ENCODE peak calls at places on chromosomes 6 and 20, in five cellular contexts. V is fibroblast of the aortic adventitia, R is GM10248, K is cardiac muscle cell, W is neural crest cell. J is an unnamed sample.

GRCh38 chr6:112205521-112206458 is 48.6 kb downstream of the LAMA4 start:
- DNase-seq in V (peak; percentile 64), R (no peak), K (peak; percentile 77), W (no peak), J (no peak)

GRCh38 chr20:53621482-53622246 is 28.0 kb upstream of the ZNF217 start:
- DNase-seq in V (peak; percentile 98), R (no peak), K (peak; percentile 95), W (no peak), J (peak; percentile 31)

GRCh38 chr6:169982461-169983386 is 231.3 kb downstream of the ERMARD start:
- DNase-seq in V (no peak), R (no peak), K (no peak), W (no peak), J (no peak)

GRCh38 chr6:33634203-33634727 is 13.1 kb downstream of the ITPR3 start:
- DNase-seq in V (no peak), R (no peak), K (no peak), W (no peak), J (no peak)

GRCh38 chr6:17450825-17451224 is 57.4 kb downstream of the CAP2 start:
- DNase-seq in V (no peak), R (no peak), K (no peak), W (no peak), J (no peak)

GRCh38 chr6:36755435-36756348 is 58.1 kb downstream of the RAB44 start:
- DNase-seq in V (peak; percentile 9), R (peak; percentile 71), K (peak; percentile 49), W (no peak), J (peak; percentile 73)

GRCh38 chr6:32194825-32195651 is 2.6 kb upstream of the GPSM3 start:
- DNase-seq in V (peak; percentile 74), R (no peak), K (peak; percentile 76), W (peak; percentile 31), J (no peak)

GRCh38 chr20:19265646-19266374 is 53.4 kb downstream of the SLC24A3 start:
- DNase-seq in V (no peak), R (peak; percentile 27), K (no peak), W (no peak), J (no peak)

GRCh38 chr6:30730611-30731435 is 10.7 kb downstream of the TUBB start:
- DNase-seq in V (no peak), R (peak; percentile 78), K (peak; percentile 51), W (peak; percentile 57), J (peak; percentile 91)

GRCh38 chr6:170290306-170291128 is at the start of gene DLL1:
- DNase-seq in V (peak; percentile 28), R (peak; percentile 43), K (peak; percentile 51), W (peak; percentile 67), J (no peak)

GRCh38 chr6:163494279-163494727 is 79.8 kb downstream of the QKI start:
- DNase-seq in V (no peak), R (no peak), K (no peak), W (no peak), J (no peak)

GRCh38 chr20:34559311-34560140 is 1.0 kb downstream of the MAP1LC3A start:
- DNase-seq in V (no peak), R (no peak), K (peak; percentile 26), W (peak; percentile 35), J (no peak)

GRCh38 chr6:156848533-156848932 is 71.4 kb downstream of the ARID1B start:
- DNase-seq in V (peak; percentile 61), R (no peak), K (peak; percentile 64), W (no peak), J (no peak)

GRCh38 chr20:24783631-24784492 is 165.2 kb upstream of the CST7 start:
- DNase-seq in V (no peak), R (no peak), K (no peak), W (no peak), J (no peak)

GRCh38 chr20:45433316-45433715 is 17.4 kb downstream of the PIGT start:
- DNase-seq in V (peak; percentile 88), R (no peak), K (peak; percentile 63), W (no peak), J (no peak)

GRCh38 chr6:75631847-75632246 is 30.2 kb downstream of the SENP6 start:
- DNase-seq in V (no peak), R (no peak), K (no peak), W (no peak), J (no peak)

GRCh38 chr6:108650781-108651180 is 90.1 kb downstream of the FOXO3 start:
- DNase-seq in V (peak; percentile 69), R (no peak), K (peak; percentile 82), W (no peak), J (peak; percentile 60)

GRCh38 chr6:38176797-38177751 is 357.5 kb downstream of the ZFAND3 start:
- DNase-seq in V (no peak), R (no peak), K (peak; percentile 20), W (no peak), J (no peak)

GRCh38 chr6:154622618-154623336 is 110.4 kb upstream of the SCAF8 start:
- DNase-seq in V (no peak), R (no peak), K (no peak), W (no peak), J (no peak)

GRCh38 chr6:168210239-168211107 is 109.1 kb downstream of the DACT2 start:
- DNase-seq in V (no peak), R (no peak), K (no peak), W (no peak), J (no peak)

GRCh38 chr6:141105481-141105880 is 1027.2 kb upstream of the GJE1 start:
- DNase-seq in V (peak; percentile 40), R (no peak), K (peak; percentile 62), W (peak; percentile 30), J (no peak)

GRCh38 chr6:67094431-67094830 is 1387.4 kb upstream of the EYS start:
- DNase-seq in V (no peak), R (no peak), K (no peak), W (no peak), J (no peak)

GRCh38 chr20:11553603-11554002 is 364.1 kb upstream of the BTBD3 start:
- DNase-seq in V (peak; percentile 20), R (no peak), K (peak; percentile 29), W (no peak), J (peak; percentile 5)

GRCh38 chr6:22079788-22080187 is 217.0 kb downstream of the PRL start:
- DNase-seq in V (peak; percentile 76), R (no peak), K (peak; percentile 83), W (no peak), J (no peak)

GRCh38 chr20:58647814-58648501 is 3.1 kb upstream of the STX16 start:
- DNase-seq in V (peak; percentile 92), R (no peak), K (peak; percentile 59), W (no peak), J (no peak)

GRCh38 chr6:170403451-170403850 is 96.9 kb downstream of the FAM120B start:
- DNase-seq in V (peak; percentile 27), R (no peak), K (peak; percentile 64), W (peak; percentile 30), J (no peak)

GRCh38 chr6:43402819-43403218 is 24.5 kb upstream of the ABCC10 start:
- DNase-seq in V (no peak), R (no peak), K (no peak), W (no peak), J (no peak)
- TF ChIP-seq CTCF in V (no peak), R (no peak), K (no peak), W (no peak), J (no peak)

GRCh38 chr20:1883986-1884385 is 11.2 kb upstream of the SIRPA start:
- DNase-seq in V (no peak), R (no peak), K (no peak), W (no peak), J (no peak)
- TF ChIP-seq CTCF in V (no peak), R (no peak), K (no peak), W (no peak), J (no peak)

GRCh38 chr6:137339929-137340559 is 120.9 kb upstream of the IFNGR1 start:
- DNase-seq in V (peak; percentile 9), R (no peak), K (peak; percentile 14), W (no peak), J (no peak)

GRCh38 chr6:137342607-137343186 is 123.5 kb upstream of the IFNGR1 start:
- DNase-seq in V (peak; percentile 3), R (no peak), K (no peak), W (no peak), J (no peak)

DNA sequence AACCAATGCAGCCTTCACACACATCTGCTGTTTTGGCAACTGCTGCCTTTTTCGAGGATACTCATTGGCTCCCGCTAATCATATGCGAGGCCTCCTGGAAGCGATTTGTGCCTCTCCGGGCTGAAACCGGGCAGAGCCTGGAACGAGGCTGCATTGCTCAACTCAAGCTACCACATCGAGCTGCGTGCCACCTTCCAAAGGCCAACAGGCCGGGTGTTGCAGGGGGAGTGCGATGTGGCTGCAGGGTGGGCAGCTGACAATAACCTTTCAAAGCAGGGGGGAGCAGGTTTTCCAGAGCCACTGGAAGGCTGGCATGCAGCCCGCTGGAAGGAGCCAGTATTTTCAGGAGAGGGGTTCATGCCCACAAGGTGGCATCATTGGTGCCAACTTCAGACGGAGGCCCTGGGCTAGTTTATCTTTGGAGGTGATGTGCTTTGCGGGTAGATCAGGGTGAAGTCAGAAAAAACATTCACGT is 122.6 kb upstream of the IFNGR1 start:
- DNase-seq in V (peak; percentile 5), R (peak; percentile 29), K (peak; percentile 63), W (no peak), J (no peak)
- TF ChIP-seq CTCF in V (no peak), R (peak; percentile 39), K (peak; percentile 13), W (no peak), J (peak; percentile 4)

GRCh38 chr6:11413112-11413687 is 124.3 kb upstream of the TMEM170B start:
- DNase-seq in V (no peak), R (no peak), K (no peak), W (no peak), J (no peak)
- TF ChIP-seq CTCF in V (no peak), R (peak; percentile 1), K (no peak), W (no peak), J (no peak)

GRCh38 chr6:99612551-99613397 is 6.1 kb downstream of the PRDM13 start:
- DNase-seq in V (no peak), R (no peak), K (no peak), W (no peak), J (no peak)

GRCh38 chr6:99614430-99615161 is 8.0 kb downstream of the PRDM13 start:
- DNase-seq in V (no peak), R (no peak), K (no peak), W (no peak), J (no peak)

GRCh38 chr6:99613705-99614429 is 7.2 kb downstream of the PRDM13 start:
- DNase-seq in V (no peak), R (peak; percentile 63), K (no peak), W (no peak), J (peak; percentile 38)

GRCh38 chr6:99611148-99611547 is 4.5 kb downstream of the PRDM13 start:
- DNase-seq in V (no peak), R (peak; percentile 54), K (no peak), W (no peak), J (no peak)

DNA sequence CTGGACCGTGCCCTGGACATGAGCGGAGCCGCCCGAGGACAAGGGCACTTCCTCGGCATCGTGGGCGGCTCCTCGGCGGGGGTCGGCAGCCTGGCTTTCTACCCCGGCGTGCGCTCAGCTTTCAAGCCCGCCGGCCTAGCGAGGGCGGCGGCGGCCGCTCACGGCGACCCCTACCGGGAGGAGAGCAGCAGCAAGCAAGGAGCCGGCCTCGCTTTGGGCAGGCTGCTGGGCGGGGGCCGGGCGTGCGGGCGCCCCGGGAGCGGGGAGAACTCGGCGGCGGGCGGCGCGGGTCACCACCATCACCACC is 6.7 kb downstream of the PRDM13 start:
- DNase-seq in V (no peak), R (peak; percentile 75), K (peak; percentile 50), W (peak; percentile 57), J (peak; percentile 53)
- TF ChIP-seq CTCF in V (peak; percentile 51), R (peak; percentile 69), K (peak; percentile 44), W (peak; percentile 65), J (no peak)

J was measured in HL-60.